ENCODE peak calls at places on chromosomes 2 and 18, in six cellular contexts. W is activated T-helper 1 cell treated with anti-CD3 and anti-CD28 coated beads, Interleukin-2, amount 50 U/mL, for 16 hours; M is GM12865; G is activated CD8-positive, alpha-beta memory T cell treated with anti-CD3 and anti-CD28 coated beads, Interleukin-2, amount 50 U/mL, for 48 hours; T is germinal center; Y is cerebellum. R is an unnamed sample.

GRCh38 chr2:172456002-172456401 is 28.6 kb downstream of the ITGA6 start:
- DNase-seq in W (no peak), M (no peak), G (no peak), T (no peak), Y (no peak), R (no peak)

GRCh38 chr18:136433-136832 is 21.9 kb upstream of the USP14 start:
- DNase-seq in W (no peak), M (peak; percentile 28), G (no peak), T (peak; percentile 12), Y (no peak), R (peak; percentile 46)

GRCh38 chr2:18057657-18058056 is 179.2 kb downstream of the KCNS3 start:
- DNase-seq in W (no peak), M (no peak), G (no peak), T (no peak), Y (no peak), R (no peak)

GRCh38 chr2:172674034-172674967 is 61.3 kb upstream of the RAPGEF4 start:
- DNase-seq in W (no peak), M (no peak), G (peak; percentile 73), T (peak; percentile 46), Y (peak; percentile 26), R (peak; percentile 74)

GRCh38 chr18:75132068-75132467 is 76.9 kb downstream of the PTGR3 start:
- DNase-seq in W (no peak), M (no peak), G (peak; percentile 7), T (no peak), Y (no peak), R (no peak)

GRCh38 chr18:69367104-69367503 is 33.6 kb upstream of the DOK6 start:
- DNase-seq in W (no peak), M (no peak), G (no peak), T (no peak), Y (no peak), R (no peak)

GRCh38 chr2:18268400-18268799 is 292.1 kb downstream of the RDH14 start:
- DNase-seq in W (no peak), M (no peak), G (no peak), T (no peak), Y (no peak), R (no peak)

GRCh38 chr18:3447895-3448844 is 1.8 kb upstream of the TGIF1 start:
- DNase-seq in W (peak; percentile 64), M (peak; percentile 89), G (peak; percentile 90), T (peak; percentile 61), Y (peak; percentile 66), R (peak; percentile 92)

GRCh38 chr2:128732976-128733431 is 414.3 kb upstream of the HS6ST1 start:
- DNase-seq in W (no peak), M (peak; percentile 67), G (no peak), T (no peak), Y (no peak), R (no peak)

GRCh38 chr2:10413488-10413887 is 34.6 kb downstream of the ODC1 start:
- DNase-seq in W (no peak), M (no peak), G (no peak), T (no peak), Y (no peak), R (no peak)

GRCh38 chr2:202376460-202377307 is 557 bp downstream of the BMPR2 start:
- DNase-seq in W (no peak), M (peak; percentile 51), G (peak; percentile 76), T (peak; percentile 20), Y (peak; percentile 32), R (peak; percentile 21)

GRCh38 chr2:177759443-177759842 is 313.1 kb downstream of the PDE11A start:
- DNase-seq in W (no peak), M (no peak), G (no peak), T (no peak), Y (no peak), R (no peak)

GRCh38 chr2:121147766-121148165 is 137.2 kb downstream of the TFCP2L1 start:
- DNase-seq in W (no peak), M (no peak), G (no peak), T (no peak), Y (no peak), R (no peak)

GRCh38 chr18:24683965-24684364 is 223.5 kb downstream of the HRH4 start:
- DNase-seq in W (no peak), M (no peak), G (no peak), T (peak; percentile 5), Y (no peak), R (peak; percentile 19)

GRCh38 chr2:221517362-221518121 is 54.6 kb downstream of the EPHA4 start:
- DNase-seq in W (peak; percentile 52), M (peak; percentile 90), G (peak; percentile 75), T (peak; percentile 42), Y (no peak), R (no peak)

GRCh38 chr2:200172944-200173481 is 133.5 kb upstream of the SPATS2L start:
- DNase-seq in W (no peak), M (no peak), G (no peak), T (no peak), Y (no peak), R (no peak)

GRCh38 chr2:215293879-215294278 is 18.0 kb upstream of the ATIC start:
- DNase-seq in W (no peak), M (no peak), G (no peak), T (no peak), Y (no peak), R (peak; percentile 27)

R was measured in K562.